ENCODE peak calls at places on chromosomes 6 and 20, in five cellular contexts. R, N, W, Y and P are unnamed samples.
A peak's percentile ranks its signal among the peaks of the same experiment; 100 is the strongest.

GRCh38 chr6:12324096-12324495 is 33.9 kb downstream of the EDN1 start:
- DNase-seq in Y (no peak), W (no peak), R (no peak), N (no peak), P (no peak)

GRCh38 chr6:72699142-72699541 is 77.3 kb downstream of the KCNQ5 start:
- DNase-seq in Y (no peak), N (no peak), R (no peak), W (no peak), P (no peak)

GRCh38 chr6:48957781-48958180 is 505.3 kb downstream of the MMUT start:
- DNase-seq in R (no peak), Y (no peak), W (peak; percentile 8), N (no peak), P (no peak)

GRCh38 chr6:8639928-8640649 is 204.7 kb upstream of the SLC35B3 start:
- DNase-seq in Y (no peak), W (no peak), R (no peak), N (no peak), P (no peak)

GRCh38 chr6:82017316-82017715 is 230.2 kb downstream of the IBTK start:
- DNase-seq in W (peak; percentile 61), R (no peak), N (no peak), Y (no peak), P (no peak)

GRCh38 chr6:151524059-151524458 is 30.2 kb downstream of the CCDC170 start:
- DNase-seq in R (no peak), W (no peak), Y (no peak), N (no peak), P (no peak)

GRCh38 chr6:27834879-27835549 is 77.2 kb downstream of the OR2B2 start:
- DNase-seq in R (no peak), N (no peak), W (peak; percentile 49), Y (no peak), P (no peak)

GRCh38 chr20:51480507-51481270 is 61.8 kb downstream of the NFATC2 start:
- DNase-seq in R (no peak), Y (peak; percentile 64), W (no peak), N (no peak), P (no peak)

GRCh38 chr20:34495928-34496327 is 20.3 kb upstream of the DYNLRB1 start:
- DNase-seq in W (peak; percentile 14), R (no peak), Y (no peak), N (no peak), P (no peak)

GRCh38 chr6:9292975-9293374 is 857.6 kb upstream of the SLC35B3 start:
- DNase-seq in Y (no peak), W (no peak), R (no peak), N (no peak), P (no peak)

GRCh38 chr20:46894579-46894958 is at the start of gene EYA2:
- DNase-seq in R (no peak), N (no peak), Y (no peak), W (no peak), P (peak; percentile 14)

GRCh38 chr20:62631336-62632317 is 10.7 kb upstream of the SLCO4A1 start:
- DNase-seq in N (no peak), W (no peak), Y (no peak), R (no peak), P (no peak)

GRCh38 chr20:2463616-2464365 is 6.8 kb downstream of the SNRPB start:
- DNase-seq in Y (no peak), W (no peak), N (no peak), R (no peak), P (no peak)

GRCh38 chr6:52374247-52374646 is 12.3 kb downstream of the PAQR8 start:
- DNase-seq in W (no peak), R (no peak), Y (no peak), N (no peak), P (no peak)

GRCh38 chr6:4402477-4402976 is 267.2 kb upstream of the ECI2 start:
- DNase-seq in N (no peak), R (no peak), Y (no peak), W (peak; percentile 18), P (no peak)

GRCh38 chr6:31403283-31403989 is at the start of gene MICA:
- DNase-seq in W (peak; percentile 86), N (peak; percentile 95), Y (peak; percentile 92), R (peak; percentile 93), P (peak; percentile 71)

GRCh38 chr6:141103246-141103645 is 1029.5 kb upstream of the GJE1 start:
- DNase-seq in W (no peak), N (no peak), Y (no peak), R (no peak), P (no peak)

GRCh38 chr6:170542031-170542719 is 10.9 kb downstream of the PSMB1 start:
- DNase-seq in W (no peak), N (no peak), R (no peak), Y (no peak), P (no peak)

GRCh38 chr6:887583-888235 is 194.8 kb upstream of the EXOC2 start:
- DNase-seq in W (no peak), N (no peak), Y (no peak), R (no peak), P (no peak)
- TF ChIP-seq CTCF in W (no peak), N (no peak), Y (no peak), R (no peak), P (no peak)

DNA sequence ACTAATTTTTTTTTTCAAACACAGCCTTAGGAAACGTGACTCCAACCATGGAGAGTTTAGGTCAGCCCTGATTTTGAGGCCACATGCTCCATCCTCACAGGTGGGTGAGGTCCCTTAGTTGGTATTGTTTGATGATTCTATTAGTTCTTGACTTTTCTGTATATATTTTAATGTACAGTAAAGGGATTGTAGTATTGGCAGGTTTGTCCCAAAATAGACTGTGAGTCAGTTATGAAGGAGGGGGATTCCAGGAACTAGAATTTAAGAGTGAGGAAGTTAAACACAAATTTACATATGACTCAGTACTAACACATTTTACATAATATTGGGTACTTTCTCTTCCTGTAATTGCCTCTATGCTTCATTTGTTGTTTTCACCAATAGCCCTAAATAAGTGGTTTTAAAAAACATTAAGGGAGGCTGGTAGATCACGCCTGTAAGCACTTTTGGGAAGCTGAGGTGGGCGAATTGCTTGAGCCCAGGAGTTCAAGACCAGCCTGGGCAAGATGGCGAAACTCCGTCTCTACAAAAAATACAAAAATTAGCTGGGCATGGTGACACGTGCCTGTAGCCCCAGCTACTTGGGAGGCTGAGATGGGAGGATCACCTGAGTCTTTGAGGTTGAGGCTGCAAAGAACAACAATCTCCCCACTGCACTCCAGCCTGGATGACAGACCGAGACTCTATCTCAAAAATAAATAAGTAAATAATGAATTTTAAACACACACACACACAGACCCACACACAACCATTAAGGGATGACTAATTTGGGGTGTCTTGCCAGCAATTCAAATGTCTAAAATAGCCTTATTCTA is 81.8 kb downstream of the SGK1 start:
- DNase-seq in Y (peak; percentile 70), N (no peak), R (no peak), W (peak; percentile 79), P (no peak)
- TF ChIP-seq CTCF in Y (no peak), N (no peak), R (no peak), W (no peak), P (no peak)

GRCh38 chr20:17646209-17646717 is 35.8 kb downstream of the RRBP1 start:
- DNase-seq in N (peak; percentile 58), W (no peak), R (no peak), Y (no peak), P (no peak)

GRCh38 chr20:17648306-17648646 is 33.8 kb downstream of the RRBP1 start:
- DNase-seq in Y (no peak), R (no peak), W (peak; percentile 90), N (peak; percentile 85), P (no peak)

GRCh38 chr20:17647391-17648305 is 34.4 kb downstream of the RRBP1 start:
- DNase-seq in N (peak; percentile 51), W (no peak), Y (no peak), R (no peak), P (no peak)

GRCh38 chr20:17645546-17646208 is 36.4 kb downstream of the RRBP1 start:
- DNase-seq in R (no peak), W (no peak), Y (no peak), N (peak; percentile 52), P (no peak)

GRCh38 chr20:17646901-17647301 is 35.1 kb downstream of the RRBP1 start:
- DNase-seq in N (peak; percentile 39), Y (no peak), R (no peak), W (no peak), P (no peak)
- TF ChIP-seq CTCF in N (no peak), Y (no peak), R (no peak), W (no peak), P (no peak)

GRCh38 chr6:33967966-33968724 is 164.3 kb upstream of the MLN start:
- DNase-seq in Y (no peak), N (no peak), R (no peak), W (no peak), P (no peak)
- TF ChIP-seq CTCF in Y (no peak), N (no peak), R (peak; percentile 40), W (peak; percentile 18), P (peak; percentile 63)

DNA sequence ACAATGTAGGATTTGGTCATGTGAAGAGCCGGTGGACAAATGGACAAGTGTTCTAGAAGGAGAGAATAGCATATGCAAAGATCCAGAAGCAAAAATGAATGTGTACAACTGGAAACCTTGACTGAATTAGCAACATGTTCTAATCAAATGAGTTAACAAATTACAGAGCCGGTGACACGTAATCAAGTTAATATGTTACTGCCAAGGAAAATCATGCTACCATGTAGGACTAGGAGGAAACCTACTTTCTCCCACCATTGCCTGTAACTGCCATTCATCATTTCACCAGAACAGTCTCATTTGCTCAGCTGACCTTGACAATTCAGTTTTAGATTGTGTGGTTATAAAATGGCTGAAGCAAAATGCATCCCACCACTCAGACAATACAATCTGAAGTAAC is 179.4 kb downstream of the KIF16B start:
- DNase-seq in N (no peak), Y (no peak), W (no peak), R (no peak), P (no peak)
- TF ChIP-seq CTCF in N (no peak), Y (no peak), W (no peak), R (no peak), P (no peak)

DNA sequence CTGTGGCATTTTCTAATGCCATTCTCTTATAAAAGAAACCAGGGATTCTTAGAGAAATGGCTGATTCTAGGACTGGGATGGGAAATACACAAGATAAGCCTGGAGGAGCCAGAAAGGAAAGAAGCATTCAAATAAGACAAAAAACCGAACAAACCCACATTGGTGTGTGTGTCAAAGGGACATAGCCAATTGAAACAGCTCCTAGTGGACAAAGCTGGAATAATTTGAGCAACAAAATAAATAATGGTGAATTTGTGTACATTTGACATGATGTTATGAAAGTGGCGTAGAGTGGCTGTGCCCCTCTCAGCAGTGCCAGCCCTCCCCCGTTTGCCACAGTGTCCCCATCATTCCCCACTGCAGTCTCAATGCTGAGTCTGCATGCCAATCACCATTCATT is 55.5 kb downstream of the B3GAT2 start:
- DNase-seq in W (no peak), N (no peak), R (no peak), Y (no peak), P (no peak)
- TF ChIP-seq CTCF in W (peak; percentile 43), N (no peak), R (no peak), Y (no peak), P (peak; percentile 39)

GRCh38 chr6:119728220-119728750 is 378.7 kb upstream of the MAN1A1 start:
- DNase-seq in R (no peak), N (peak; percentile 18), Y (no peak), W (no peak), P (no peak)
- TF ChIP-seq CTCF in R (no peak), N (no peak), Y (no peak), W (no peak), P (no peak)